ENCODE peak calls at places on chromosomes 1 and 21, in ten cellular contexts. T is HEK293T; C is NCI-H345; Y is Peyer's patch; U is T-helper 1 cell; H is effector memory CD8-positive, alpha-beta T cell; D is right atrium auricular region; V is neural crest cell; P is HAP-1; M is activated T-cell treated with anti-CD3 and anti-CD28 coated beads for 24 hours. I is an unnamed sample.

GRCh38 chr1:44305962-44306422 is 49.1 kb downstream of the ERI3 start:
- DNase-seq in C (no peak), V (no peak), D (no peak), H (no peak), M (peak), Y (no peak), T (no peak), U (peak), P (no peak), I (no peak)

GRCh38 chr1:184937729-184938128 is 36.6 kb downstream of the NIBAN1 start:
- DNase-seq in H (no peak), P (no peak), T (no peak), U (no peak), V (no peak), C (no peak), D (no peak), M (no peak), Y (no peak), I (no peak)

GRCh38 chr1:205301842-205302588 is 19.5 kb downstream of the NUAK2 start:
- DNase-seq in H (no peak), T (no peak), U (no peak), V (no peak), D (no peak), C (no peak), M (no peak), P (no peak), Y (peak), I (no peak)

GRCh38 chr1:111930356-111930755 is 59.1 kb downstream of the KCND3 start:
- DNase-seq in M (no peak), D (no peak), C (no peak), T (no peak), U (no peak), H (no peak), V (no peak), P (no peak), Y (no peak), I (no peak)

GRCh38 chr1:110056284-110056680 is 14.2 kb downstream of the ALX3 start:
- DNase-seq in D (no peak), M (no peak), H (no peak), T (no peak), V (no peak), U (no peak), Y (no peak), C (no peak), P (no peak), I (no peak)

GRCh38 chr1:92538048-92538412 is 51.3 kb upstream of the GFI1 start:
- DNase-seq in V (no peak), D (no peak), Y (no peak), U (peak), H (no peak), C (no peak), T (no peak), M (no peak), P (no peak), I (no peak)

GRCh38 chr1:43448955-43449707 is 4.6 kb downstream of the HYI start:
- DNase-seq in T (no peak), C (no peak), D (no peak), V (no peak), U (no peak), P (no peak), M (no peak), Y (peak), H (no peak), I (no peak)

GRCh38 chr1:224675589-224675988 is 59.5 kb downstream of the CNIH3 start:
- DNase-seq in M (no peak), Y (no peak), T (no peak), P (no peak), H (no peak), U (no peak), V (no peak), C (no peak), D (no peak), I (no peak)

GRCh38 chr1:50155564-50155963 is 46.8 kb downstream of the ELAVL4 start:
- DNase-seq in M (no peak), C (no peak), U (no peak), D (no peak), H (no peak), Y (no peak), P (no peak), V (no peak), T (no peak), I (no peak)

GRCh38 chr1:29179641-29180184 is 2.0 kb downstream of the SRSF4 start:
- DNase-seq in M (no peak), P (no peak), C (no peak), V (no peak), H (no peak), Y (no peak), T (no peak), U (no peak), D (no peak), I (no peak)

GRCh38 chr1:235100124-235100801 is 28.4 kb downstream of the TOMM20 start:
- DNase-seq in Y (no peak), C (no peak), M (no peak), U (no peak), D (peak), V (no peak), T (no peak), P (no peak), H (no peak), I (no peak)

GRCh38 chr21:42112857-42113256 is 41.7 kb downstream of the UMODL1 start:
- DNase-seq in P (no peak), H (no peak), T (no peak), M (no peak), V (no peak), D (no peak), U (no peak), C (peak), Y (no peak), I (no peak)

GRCh38 chr1:158803681-158804080 is 22.7 kb upstream of the OR6N2 start:
- DNase-seq in U (no peak), P (no peak), T (no peak), M (no peak), V (no peak), H (no peak), D (no peak), Y (no peak), C (no peak), I (no peak)

GRCh38 chr1:237527761-237528160 is 363.0 kb downstream of the ZP4 start:
- DNase-seq in D (no peak), C (no peak), M (no peak), T (no peak), P (no peak), V (no peak), Y (no peak), H (no peak), U (no peak), I (no peak)

GRCh38 chr1:67801903-67802302 is 31.4 kb downstream of the GNG12 start:
- DNase-seq in U (no peak), V (no peak), D (no peak), H (no peak), C (no peak), P (no peak), T (no peak), M (no peak), Y (no peak), I (no peak)

GRCh38 chr1:226479432-226479831 is 69.1 kb upstream of the STUM start:
- DNase-seq in D (no peak), Y (no peak), H (no peak), U (no peak), T (no peak), V (no peak), M (no peak), P (no peak), C (no peak), I (no peak)

GRCh38 chr1:115757286-115757810 is 11.2 kb downstream of the CASQ2 start:
- DNase-seq in U (no peak), C (no peak), P (no peak), M (no peak), T (no peak), H (no peak), V (no peak), Y (no peak), D (no peak), I (no peak)

GRCh38 chr1:17016317-17016661 is 4.6 kb upstream of the ATP13A2 start:
- DNase-seq in D (no peak), V (no peak), M (no peak), T (no peak), U (no peak), C (no peak), P (no peak), H (no peak), Y (no peak), I (no peak)

GRCh38 chr1:226181996-226182714 is 4.4 kb downstream of the ACBD3 start:
- DNase-seq in M (no peak), U (no peak), P (peak), H (no peak), D (peak), V (no peak), C (no peak), T (peak), Y (peak), I (no peak)

GRCh38 chr1:85320371-85321131 is 44.1 kb upstream of the BCL10 start:
- DNase-seq in Y (no peak), P (no peak), T (no peak), U (no peak), V (no peak), C (no peak), H (no peak), D (no peak), M (no peak), I (no peak)

GRCh38 chr1:86957206-86957605 is 42.8 kb downstream of the HS2ST1 start:
- DNase-seq in C (no peak), H (no peak), V (no peak), M (no peak), D (no peak), T (no peak), U (no peak), P (no peak), Y (no peak), I (no peak)

GRCh38 chr1:6267686-6268281 is 6.9 kb upstream of the GPR153 start:
- DNase-seq in U (no peak), C (no peak), Y (no peak), T (no peak), D (no peak), V (no peak), P (no peak), H (no peak), M (no peak), I (no peak)

GRCh38 chr21:43936186-43936967 is 71.4 kb downstream of the AGPAT3 start:
- DNase-seq in M (no peak), P (no peak), D (no peak), Y (no peak), C (peak), V (no peak), U (no peak), T (no peak), H (no peak), I (no peak)

GRCh38 chr1:110513511-110513910 is 5.5 kb downstream of the KCNA10 start:
- DNase-seq in V (no peak), U (no peak), H (no peak), C (peak), P (no peak), D (no peak), Y (no peak), M (no peak), T (no peak), I (no peak)

GRCh38 chr1:205692406-205692805 is 12.1 kb upstream of the SLC45A3 start:
- DNase-seq in U (no peak), H (no peak), T (no peak), V (no peak), C (no peak), D (no peak), Y (no peak), P (no peak), M (no peak), I (no peak)

GRCh38 chr1:203702130-203702577 is 62.8 kb upstream of the LAX1 start:
- DNase-seq in C (peak), D (no peak), P (peak), V (peak), U (peak), H (peak), T (peak), Y (no peak), M (peak), I (peak)

GRCh38 chr21:39724944-39725343 is 20.0 kb upstream of the IGSF5 start:
- DNase-seq in Y (no peak), U (no peak), P (no peak), T (no peak), D (no peak), C (no peak), H (no peak), M (no peak), V (no peak), I (no peak)